ENCODE peak calls at places on chromosomes 1 and 21, in four cellular contexts. Y is mammary epithelial cell, Q is neural progenitor cell, R is body of pancreas. M is an unnamed sample.

GRCh38 chr1:222010306-222010705 is 268.4 kb upstream of the DUSP10 start:
- DNase-seq in R (no peak), Y (no peak), Q (no peak), M (no peak)

GRCh38 chr21:34673006-34673405 is 4.2 kb downstream of the CLIC6 start:
- DNase-seq in R (no peak), Q (no peak), Y (no peak), M (no peak)

GRCh38 chr1:212981571-212982328 is 31.4 kb downstream of the VASH2 start:
- DNase-seq in Y (no peak), Q (no peak), R (peak; percentile 41), M (no peak)

GRCh38 chr1:2350486-2350885 is 40.9 kb downstream of the MORN1 start:
- DNase-seq in Y (no peak), R (no peak), Q (no peak), M (peak; percentile 1)

GRCh38 chr1:68218485-68218884 is 13.8 kb downstream of the WLS start:
- DNase-seq in R (peak; percentile 42), Q (peak; percentile 78), Y (peak; percentile 54), M (no peak)

GRCh38 chr1:199780948-199781347 is 246.6 kb upstream of the NR5A2 start:
- DNase-seq in Y (peak; percentile 15), R (no peak), Q (no peak), M (no peak)

GRCh38 chr1:214314178-214314843 is 33.4 kb downstream of the SMYD2 start:
- DNase-seq in Q (no peak), Y (no peak), R (no peak), M (no peak)

GRCh38 chr21:45080639-45081414 is 6.4 kb downstream of the ADARB1 start:
- DNase-seq in Q (no peak), R (no peak), Y (no peak), M (peak; percentile 38)

GRCh38 chr1:227892930-227893695 is 54.6 kb downstream of the WNT9A start:
- DNase-seq in Q (no peak), Y (no peak), R (peak; percentile 8), M (peak; percentile 4)

DNA sequence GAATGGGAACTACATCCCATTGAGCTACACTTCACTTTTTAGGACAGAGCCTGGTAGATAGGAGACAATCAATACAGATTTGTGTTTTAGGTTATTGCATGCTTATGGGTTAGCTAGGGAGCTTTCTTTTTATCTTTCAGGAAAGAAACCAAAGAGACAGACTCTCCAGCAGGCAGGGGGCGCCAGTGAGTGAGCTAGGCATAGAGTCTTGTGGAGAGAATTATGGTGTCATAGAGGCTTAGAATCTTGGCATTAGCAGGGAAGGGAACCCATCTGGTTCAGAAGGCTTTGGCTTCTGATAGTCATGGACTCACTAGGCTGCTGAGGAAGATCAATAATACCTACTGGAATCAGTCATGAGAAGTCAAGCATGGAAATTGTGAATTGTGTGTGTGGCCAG is at the start of gene SMCP:
- DNase-seq in R (no peak), Q (no peak), Y (no peak), M (peak; percentile 37)
- TF ChIP-seq CTCF in R (peak; percentile 3), Q (no peak), Y (peak; percentile 52), M (peak; percentile 36)

GRCh38 chr1:27114522-27114921 is 40.4 kb downstream of the SLC9A1 start:
- DNase-seq in Y (no peak), Q (no peak), R (no peak), M (no peak)

GRCh38 chr1:27116697-27117096 is 38.2 kb downstream of the SLC9A1 start:
- DNase-seq in Q (no peak), R (no peak), Y (no peak), M (no peak)

GRCh38 chr1:27111771-27112573 is 43.0 kb downstream of the SLC9A1 start:
- DNase-seq in Y (peak; percentile 100), R (peak; percentile 91), Q (no peak), M (peak; percentile 58)

GRCh38 chr1:27116210-27116609 is 38.7 kb downstream of the SLC9A1 start:
- DNase-seq in Y (no peak), Q (no peak), R (peak; percentile 50), M (no peak)

DNA sequence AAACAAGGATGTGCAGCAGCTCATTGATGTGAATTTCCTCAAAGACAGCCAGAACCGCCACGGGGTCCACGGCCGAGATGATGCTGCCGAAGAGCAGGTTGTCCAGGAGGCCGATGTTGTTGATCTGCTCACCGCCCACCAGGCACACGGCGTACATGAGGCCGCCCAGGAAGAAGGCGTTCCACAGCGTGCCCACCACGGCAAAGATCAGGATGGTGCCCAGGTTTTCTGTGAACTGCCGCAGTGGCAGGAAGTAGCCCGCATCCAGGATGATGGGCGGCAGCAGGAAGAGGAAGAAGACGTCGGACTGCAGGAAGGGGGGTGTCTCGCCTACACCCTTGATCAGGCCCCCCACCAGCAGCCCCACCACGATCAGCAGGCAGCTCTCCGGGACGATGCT is 41.1 kb downstream of the SLC9A1 start:
- DNase-seq in R (no peak), Y (no peak), Q (no peak), M (no peak)
- H3K4me1 ChIP-seq in R (peaks cover 16% of the 10 kb centered on the region), Y (peaks cover 54% of the 10 kb centered on the region), Q (peaks cover 10% of the 10 kb centered on the region), M (peaks cover 3% of the 10 kb centered on the region)

DNA sequence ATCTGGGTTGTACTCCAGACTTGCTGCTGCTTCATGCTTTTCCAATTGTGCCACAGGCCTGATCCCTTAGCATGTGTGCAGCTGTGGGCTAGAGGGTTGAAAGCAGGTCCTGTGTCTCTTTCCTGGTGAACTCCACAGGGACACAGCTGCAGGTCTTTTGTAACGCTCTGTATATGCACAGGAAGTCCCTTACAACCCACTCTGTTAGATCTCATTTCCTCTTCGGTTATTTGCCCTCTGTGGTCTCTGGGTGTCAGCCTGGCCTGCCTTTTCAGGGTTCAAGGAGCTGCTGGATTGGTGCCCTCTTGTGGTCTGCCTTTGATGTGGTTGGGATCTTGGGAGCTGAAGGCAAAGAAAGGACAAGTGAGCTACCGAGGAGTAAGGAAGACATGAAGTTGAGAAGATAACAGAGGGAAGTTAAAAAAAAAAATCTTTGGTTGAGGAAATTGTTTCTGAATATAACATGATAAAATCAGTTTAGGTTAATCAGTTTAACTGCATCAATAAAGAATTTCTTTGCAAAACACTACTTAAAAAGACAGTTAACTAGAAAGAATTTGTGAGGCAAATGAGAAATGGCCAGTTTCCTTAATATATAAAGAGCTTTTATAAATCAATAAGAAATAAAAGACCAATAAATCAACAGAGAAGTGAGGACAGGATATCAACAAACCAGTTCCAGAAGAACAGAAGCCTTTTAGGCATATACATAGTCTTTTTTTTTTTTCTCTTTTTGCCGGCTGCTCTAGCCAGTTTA is 44.1 kb downstream of the UCK2 start:
- DNase-seq in Q (peak; percentile 16), R (peak; percentile 27), Y (peak; percentile 49), M (no peak)
- H3K4me3 ChIP-seq in Q (no peak overlapping the region), R (no peak overlapping the region), Y (no peak overlapping the region), M (no peak overlapping the region)

DNA sequence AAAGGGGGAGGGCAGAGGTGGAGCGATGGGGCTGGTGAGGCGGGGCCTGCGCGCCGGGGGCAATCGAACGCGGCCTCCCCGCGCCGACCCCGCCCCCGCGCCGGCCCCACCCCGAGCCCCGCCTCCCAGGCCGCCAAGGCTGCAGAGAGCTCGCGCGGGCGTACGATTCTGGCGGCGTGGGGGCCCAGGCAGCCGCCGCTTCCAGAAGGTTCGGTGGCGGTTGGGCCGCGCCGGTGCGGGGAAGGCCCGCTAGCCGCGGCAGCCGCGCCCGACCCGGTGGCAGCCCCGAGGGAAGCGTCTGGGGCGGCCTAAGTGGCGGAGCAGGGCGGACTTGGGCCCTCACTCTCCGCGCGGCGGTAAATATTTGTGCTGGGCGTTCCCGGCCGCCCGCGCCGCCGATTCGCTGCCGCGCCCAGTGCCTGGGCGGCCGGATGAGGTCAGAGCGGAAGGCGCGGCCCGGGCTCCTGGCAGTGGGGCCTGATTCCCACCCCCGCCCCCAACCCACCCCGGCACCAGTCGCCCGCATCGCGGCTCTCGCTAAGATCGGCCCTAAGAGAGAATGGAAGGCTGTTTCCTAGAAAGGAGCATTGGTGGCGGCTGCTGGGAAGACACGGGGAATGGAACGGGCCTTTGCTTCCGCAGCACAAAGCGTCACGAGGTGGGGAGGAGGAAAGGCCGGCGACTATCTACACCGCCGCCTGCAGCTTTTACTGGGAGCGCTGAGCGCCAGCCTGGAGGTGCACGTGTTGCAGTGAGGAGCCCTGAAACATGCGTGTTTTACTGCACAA is at the start of gene ACOT7:
- DNase-seq in Y (peak; percentile 92), Q (peak; percentile 95), R (peak; percentile 92), M (peak; percentile 87)
- TF ChIP-seq CTCF in Y (no peak), Q (no peak), R (peak; percentile 42), M (no peak)

DNA sequence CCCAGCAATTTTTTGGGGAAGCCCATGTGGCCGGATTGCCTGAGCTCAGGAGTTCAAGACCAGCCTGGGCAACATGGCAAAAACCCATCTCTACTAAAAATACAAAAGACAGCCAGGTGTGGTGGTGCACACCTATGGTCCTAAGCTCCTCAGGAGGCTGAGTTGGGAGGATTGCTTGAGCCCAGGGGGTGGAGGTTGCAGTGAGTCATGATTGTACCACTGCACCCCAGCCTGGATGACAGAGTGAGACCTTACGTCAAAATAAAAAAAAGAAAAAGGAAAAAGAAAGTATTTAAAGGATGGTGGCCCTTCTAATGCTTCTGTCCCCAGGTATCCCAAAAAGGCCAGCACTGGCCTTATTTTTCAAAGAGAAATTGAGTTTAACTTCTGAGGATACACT is 1.7 kb downstream of the IKBKE start:
- DNase-seq in Y (no peak), R (no peak), Q (no peak), M (no peak)
- H3K4me1 ChIP-seq in Y (peaks cover 27% of the 10 kb centered on the region), R (peaks cover 23% of the 10 kb centered on the region), Q (peaks cover 41% of the 10 kb centered on the region), M (no peaks in the 10 kb centered on the region)

GRCh38 chr1:26277719-26278118 is 2.2 kb upstream of the SH3BGRL3 start:
- DNase-seq in Y (no peak), R (no peak), Q (no peak), M (no peak)

GRCh38 chr1:26274801-26275425 is 5.0 kb upstream of the SH3BGRL3 start:
- DNase-seq in R (no peak), Q (no peak), Y (peak; percentile 73), M (no peak)

GRCh38 chr1:26276432-26276838 is 3.5 kb upstream of the SH3BGRL3 start:
- DNase-seq in R (no peak), Y (no peak), Q (no peak), M (no peak)

GRCh38 chr1:26277261-26277661 is 2.6 kb upstream of the SH3BGRL3 start:
- DNase-seq in R (peak; percentile 69), Q (no peak), Y (peak; percentile 45), M (no peak)

DNA sequence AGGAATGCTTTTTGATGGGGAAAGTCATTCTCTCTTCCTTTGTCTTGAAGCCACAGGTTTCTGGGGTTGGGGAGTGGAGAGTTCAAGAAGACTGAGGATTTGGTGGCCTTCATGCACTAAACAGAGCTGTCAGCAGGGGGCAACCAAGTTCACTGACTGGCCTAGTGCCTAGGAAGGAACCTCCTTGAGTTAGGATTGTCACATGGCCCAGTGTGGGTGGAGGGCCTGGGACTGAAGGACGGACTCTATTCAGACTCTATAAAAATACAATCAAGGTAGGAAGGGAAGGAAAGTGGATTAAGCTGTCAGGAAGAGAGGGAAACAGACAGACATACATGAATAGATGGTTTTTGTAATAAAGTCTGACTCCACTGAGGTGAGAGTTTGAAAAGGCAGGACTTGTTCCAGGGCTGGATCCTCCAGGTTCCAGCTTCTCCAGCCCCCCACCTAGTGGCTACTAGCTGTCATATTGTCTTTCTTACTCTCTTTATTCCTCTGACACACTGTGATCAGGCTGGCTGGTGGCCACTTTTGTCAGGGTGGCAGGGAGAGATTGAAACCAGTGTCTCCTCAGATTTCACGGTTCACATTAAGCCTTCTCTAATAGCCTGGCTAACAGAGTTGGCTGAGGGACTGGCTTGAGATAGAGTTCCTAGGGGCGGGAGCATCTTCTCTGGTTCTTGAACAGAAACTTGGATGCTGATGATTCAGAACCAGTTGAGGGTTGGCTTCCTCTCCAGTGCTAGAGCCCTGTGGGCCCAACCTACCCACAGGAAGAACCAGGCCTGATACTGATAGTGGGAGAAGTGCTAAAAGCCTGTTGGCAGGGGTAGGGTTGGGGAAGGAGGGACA is 4.1 kb upstream of the SH3BGRL3 start:
- DNase-seq in Q (peak; percentile 86), Y (peak; percentile 98), R (peak; percentile 87), M (peak; percentile 68)
- H3K4me3 ChIP-seq in Q (no peak overlapping the region), Y (no peak overlapping the region), R (no peak overlapping the region), M (no peak overlapping the region)